ENCODE peak calls at places on chromosomes 5 and 9, in seven cellular contexts. O, I, Y, D, P, N and Z are unnamed samples.

GRCh38 chr5:107670028-107670926 is 460 bp downstream of the EFNA5 start:
- DNase-seq in I (no peak), N (no peak), P (peak; percentile 72), Y (peak; percentile 34), O (peak; percentile 47), D (peak; percentile 4), Z (no peak)

GRCh38 chr5:137203011-137203632 is 296.0 kb downstream of the SPOCK1 start:
- DNase-seq in I (no peak), N (no peak), Y (no peak), O (no peak), D (no peak), P (no peak), Z (no peak)

GRCh38 chr5:148585988-148586387 is 68.3 kb downstream of the HTR4 start:
- DNase-seq in N (no peak), Y (no peak), P (no peak), D (no peak), I (no peak), O (no peak), Z (no peak)

GRCh38 chr5:40879163-40879942 is 29.9 kb upstream of the C7 start:
- DNase-seq in P (peak; percentile 48), I (no peak), O (no peak), N (no peak), D (peak; percentile 30), Y (peak; percentile 27), Z (no peak)

GRCh38 chr5:153584131-153584530 is 93.7 kb downstream of the GRIA1 start:
- DNase-seq in Y (no peak), D (no peak), I (peak; percentile 59), O (no peak), P (peak; percentile 89), N (no peak), Z (no peak)

GRCh38 chr9:97847474-97848236 is 5.4 kb upstream of the FOXE1 start:
- DNase-seq in P (no peak), Y (no peak), O (no peak), N (no peak), D (no peak), I (no peak), Z (no peak)

GRCh38 chr9:135669616-135670285 is 6.6 kb downstream of the LCN9 start:
- DNase-seq in I (no peak), P (no peak), D (no peak), N (no peak), O (no peak), Y (no peak), Z (no peak)

GRCh38 chr5:79961731-79962579 is 29.1 kb downstream of the MTX3 start:
- DNase-seq in N (no peak), Y (no peak), O (no peak), D (no peak), I (no peak), P (no peak), Z (no peak)

GRCh38 chr5:153660919-153661318 is 170.4 kb downstream of the GRIA1 start:
- DNase-seq in D (no peak), N (no peak), Y (no peak), O (no peak), I (no peak), P (peak; percentile 67), Z (no peak)

GRCh38 chr5:30928966-30929365 is 264.5 kb upstream of the CDH6 start:
- DNase-seq in O (no peak), N (no peak), Y (no peak), D (no peak), I (no peak), P (no peak), Z (no peak)

GRCh38 chr9:5052858-5053257 is 67.8 kb downstream of the JAK2 start:
- DNase-seq in D (no peak), N (no peak), P (peak; percentile 72), I (no peak), O (no peak), Y (no peak), Z (no peak)

GRCh38 chr5:17069995-17070405 is 133.9 kb upstream of the MYO10 start:
- DNase-seq in Y (peak; percentile 90), O (no peak), D (no peak), I (no peak), P (no peak), N (no peak), Z (no peak)

GRCh38 chr9:127878001-127878651 is 651 bp upstream of the AK1 start:
- DNase-seq in D (no peak), I (no peak), O (no peak), Y (no peak), P (peak; percentile 41), N (no peak), Z (no peak)

GRCh38 chr5:157162919-157163510 is 3.0 kb downstream of the GARIN3 start:
- DNase-seq in N (no peak), Y (no peak), O (no peak), D (no peak), P (no peak), I (no peak), Z (no peak)

DNA sequence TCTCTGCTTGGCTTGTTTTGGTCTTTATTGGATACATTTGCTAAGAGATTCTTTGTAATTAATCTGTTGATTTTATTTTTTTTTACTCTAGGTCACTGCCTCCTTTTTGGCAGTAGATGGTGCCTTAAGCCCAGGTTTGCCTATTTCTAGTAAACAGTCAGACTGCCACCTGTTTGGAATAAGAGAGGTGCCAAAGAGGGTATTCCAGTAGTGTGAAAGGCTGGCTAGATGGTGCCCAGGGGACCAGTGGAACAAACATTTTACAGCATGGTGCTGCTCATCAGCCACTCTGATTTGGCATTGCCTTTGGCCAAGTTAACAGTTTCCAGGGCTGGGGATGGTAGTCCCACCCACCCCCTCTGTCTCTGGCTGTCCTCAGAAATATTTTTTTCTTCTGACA is 36.7 kb upstream of the FBXL7 start:
- DNase-seq in N (peak; percentile 4), P (peak; percentile 53), D (no peak), O (no peak), I (no peak), Y (peak; percentile 7), Z (no peak)
- TF ChIP-seq CTCF in N (peak; percentile 70), P (peak; percentile 49), D (no peak), O (peak; percentile 58), I (peak; percentile 59), Y (peak; percentile 37), Z (no peak)

GRCh38 chr5:155004138-155004744 is 9.3 kb upstream of the KIF4B start:
- DNase-seq in N (no peak), D (peak; percentile 3), I (no peak), O (no peak), P (peak; percentile 10), Y (peak; percentile 45), Z (no peak)
- TF ChIP-seq CTCF in N (peak; percentile 41), D (no peak), I (peak; percentile 28), O (peak; percentile 51), P (peak; percentile 18), Y (peak; percentile 59), Z (no peak)

DNA sequence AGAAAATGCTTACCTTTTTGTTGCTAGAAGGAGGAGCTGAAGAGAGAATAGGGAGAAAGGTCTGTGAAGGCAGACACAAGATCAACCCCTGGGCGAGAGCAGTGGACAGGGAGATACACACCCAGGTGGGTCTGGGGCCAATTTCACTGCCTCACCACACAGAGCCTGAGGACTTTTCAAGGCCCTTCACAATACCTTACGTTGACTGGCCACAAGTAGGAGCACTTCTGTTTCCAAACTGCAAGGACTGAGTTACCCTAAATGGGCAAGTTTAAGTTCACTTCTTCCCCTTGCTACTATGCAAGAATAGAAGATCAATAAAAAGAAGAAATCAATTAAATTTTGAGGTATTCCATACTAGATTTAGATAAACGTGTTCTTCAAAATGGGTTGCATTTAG is 174.5 kb upstream of the SLC12A2 start:
- DNase-seq in O (peak; percentile 2), D (peak; percentile 9), Y (peak; percentile 84), P (peak; percentile 59), N (peak; percentile 18), I (peak; percentile 15), Z (no peak)
- TF ChIP-seq CTCF in O (peak; percentile 64), D (no peak), Y (peak; percentile 69), P (peak; percentile 68), N (peak; percentile 77), I (peak; percentile 54), Z (no peak)

GRCh38 chr5:73918791-73919221 is 292.8 kb downstream of the ARHGEF28 start:
- DNase-seq in P (no peak), N (no peak), O (no peak), D (no peak), I (no peak), Y (no peak), Z (no peak)

GRCh38 chr5:73913971-73914370 is 288.0 kb downstream of the ARHGEF28 start:
- DNase-seq in Y (no peak), P (no peak), D (no peak), O (no peak), N (no peak), I (no peak), Z (no peak)

GRCh38 chr5:73912755-73913365 is 286.9 kb downstream of the ARHGEF28 start:
- DNase-seq in P (no peak), I (no peak), N (no peak), D (no peak), O (no peak), Y (no peak), Z (no peak)

GRCh38 chr5:73921746-73922145 is 295.8 kb downstream of the ARHGEF28 start:
- DNase-seq in D (no peak), Y (no peak), P (no peak), N (no peak), I (no peak), O (no peak), Z (no peak)

GRCh38 chr5:73917433-73917832 is 291.4 kb downstream of the ARHGEF28 start:
- DNase-seq in N (no peak), P (no peak), Y (no peak), I (no peak), D (no peak), O (no peak), Z (no peak)
- TF ChIP-seq CTCF in N (no peak), P (no peak), Y (no peak), I (no peak), D (no peak), O (no peak), Z (no peak)

DNA sequence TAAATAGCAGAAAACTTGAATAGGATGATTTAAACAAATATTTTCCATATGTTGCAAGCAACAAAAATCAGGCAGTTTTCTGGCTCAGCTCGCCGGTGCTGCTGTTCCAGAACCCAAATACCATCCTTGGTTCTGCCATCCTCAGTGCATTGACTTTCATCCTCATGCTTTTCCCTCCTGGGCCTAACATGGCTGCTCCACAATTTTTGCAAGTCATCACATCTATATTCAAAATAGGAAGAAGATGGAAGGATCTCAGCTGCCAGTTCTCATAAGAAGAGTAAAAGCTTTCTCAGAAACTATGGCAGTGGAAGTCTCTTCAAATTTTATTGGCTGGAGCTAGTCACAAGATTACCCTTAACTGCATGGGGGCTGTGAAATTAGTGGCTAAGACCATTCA is 136.7 kb downstream of the STARD4 start:
- DNase-seq in P (no peak), O (no peak), D (no peak), N (no peak), Y (no peak), I (no peak), Z (no peak)
- TF ChIP-seq CTCF in P (no peak), O (no peak), D (no peak), N (no peak), Y (no peak), I (no peak), Z (no peak)

GRCh38 chr5:81826128-81826527 is 75.2 kb upstream of the SSBP2 start:
- DNase-seq in Y (no peak), I (no peak), D (no peak), O (no peak), N (peak; percentile 7), P (peak; percentile 74), Z (no peak)
- TF ChIP-seq CTCF in Y (no peak), I (no peak), D (no peak), O (no peak), N (peak; percentile 39), P (peak; percentile 30), Z (no peak)